ENCODE peak calls at places on chromosomes 4 and X, in seven cellular contexts. E is GM12892, K is T-helper 22 cell, F is A172, P is ELF-1, Z is upper lobe of left lung, V is glutamatergic neuron. C is an unnamed sample.
A peak's percentile ranks its signal among the peaks of the same experiment; 100 is the strongest.

GRCh38 chr4:173167793-173168395 is 717 bp upstream of the GALNT7 start:
- DNase-seq in E (peak; percentile 25), K (no peak), F (peak; percentile 42), P (peak; percentile 76), Z (peak; percentile 64), V (peak; percentile 22), C (no peak)

GRCh38 chr4:151865327-151865726 is 104.5 kb upstream of the GATB start:
- DNase-seq in E (no peak), K (no peak), F (no peak), P (no peak), Z (peak; percentile 67), V (no peak), C (no peak)

GRCh38 chr4:120066182-120066524 is 495 bp downstream of the MAD2L1 start:
- DNase-seq in E (peak; percentile 29), K (no peak), F (peak; percentile 18), P (no peak), Z (no peak), V (no peak), C (no peak)

GRCh38 chrX:45135616-45136015 is 65.1 kb downstream of the DIPK2B start:
- DNase-seq in E (no peak), K (no peak), F (no peak), P (no peak), Z (no peak), V (no peak), C (no peak)

GRCh38 chr4:78331965-78332364 is 219.6 kb upstream of the ANXA3 start:
- DNase-seq in E (no peak), K (no peak), F (no peak), P (peak; percentile 77), Z (no peak), V (no peak), C (no peak)

GRCh38 chr4:66633472-66633871 is 911.8 kb downstream of the CENPC start:
- DNase-seq in E (no peak), K (no peak), F (no peak), P (no peak), Z (no peak), V (no peak), C (no peak)

GRCh38 chr4:108030332-108030731 is 40.6 kb downstream of the HADH start:
- DNase-seq in E (no peak), K (peak; percentile 27), F (peak; percentile 8), P (peak; percentile 75), Z (no peak), V (peak; percentile 60), C (peak; percentile 72)

GRCh38 chr4:8244931-8245460 is 24.6 kb upstream of the HTRA3 start:
- DNase-seq in E (no peak), K (no peak), F (no peak), P (no peak), Z (no peak), V (no peak), C (no peak)

GRCh38 chr4:16852168-16852567 is 46.3 kb downstream of the LDB2 start:
- DNase-seq in E (no peak), K (no peak), F (no peak), P (no peak), Z (no peak), V (no peak), C (no peak)

GRCh38 chrX:101415180-101416130 is 7.4 kb downstream of the HNRNPH2 start:
- DNase-seq in E (peak; percentile 24), K (no peak), F (peak; percentile 33), P (peak; percentile 70), Z (no peak), V (no peak), C (no peak)

GRCh38 chrX:41265615-41266014 is 68.3 kb upstream of the DDX3X start:
- DNase-seq in E (no peak), K (no peak), F (peak; percentile 84), P (no peak), Z (peak; percentile 31), V (no peak), C (no peak)

GRCh38 chr4:6811165-6811564 is 28.6 kb downstream of the KIAA0232 start:
- DNase-seq in E (no peak), K (no peak), F (no peak), P (no peak), Z (no peak), V (no peak), C (no peak)

GRCh38 chr4:6887591-6888371 is 21.8 kb upstream of the TBC1D14 start:
- DNase-seq in E (no peak), K (no peak), F (no peak), P (peak; percentile 55), Z (no peak), V (peak; percentile 35), C (no peak)

GRCh38 chr4:19689511-19689910 is 562.2 kb upstream of the SLIT2 start:
- DNase-seq in E (no peak), K (no peak), F (peak; percentile 59), P (no peak), Z (no peak), V (no peak), C (no peak)

GRCh38 chr4:961651-962230 is 11.6 kb downstream of the DGKQ start:
- DNase-seq in E (no peak), K (no peak), F (no peak), P (no peak), Z (no peak), V (peak; percentile 14), C (no peak)

GRCh38 chr4:81257021-81257420 is 42.0 kb upstream of the PRKG2 start:
- DNase-seq in E (no peak), K (no peak), F (no peak), P (no peak), Z (no peak), V (no peak), C (no peak)

GRCh38 chrX:139691493-139691842 is 16.5 kb downstream of the MCF2 start:
- DNase-seq in E (no peak), K (no peak), F (no peak), P (peak; percentile 25), Z (no peak), V (peak; percentile 17), C (no peak)

GRCh38 chr4:128355301-128355700 is 67.7 kb upstream of the PGRMC2 start:
- DNase-seq in E (no peak), K (no peak), F (peak; percentile 40), P (peak; percentile 37), Z (no peak), V (no peak), C (no peak)

GRCh38 chr4:5220028-5220427 is 168.7 kb downstream of the STK32B start:
- DNase-seq in E (no peak), K (no peak), F (peak; percentile 39), P (peak; percentile 5), Z (no peak), V (no peak), C (no peak)

GRCh38 chr4:99024481-99025275 is 29.2 kb downstream of the METAP1 start:
- DNase-seq in E (no peak), K (no peak), F (no peak), P (peak; percentile 36), Z (peak; percentile 27), V (peak; percentile 50), C (no peak)

GRCh38 chrX:41559662-41560061 is 112.5 kb downstream of the NYX start:
- DNase-seq in E (no peak), K (peak; percentile 10), F (peak; percentile 27), P (no peak), Z (no peak), V (no peak), C (no peak)

GRCh38 chr4:134201216-134202098 is at the start of gene PABPC4L:
- DNase-seq in E (no peak), K (no peak), F (peak; percentile 68), P (peak; percentile 89), Z (peak; percentile 57), V (peak; percentile 32), C (peak; percentile 67)